ENCODE peak calls at places on chromosomes 7 and 10, in five cellular contexts. F, N, I, K and Q are unnamed samples.

GRCh38 chr7:116630357-116630756 is 41.6 kb upstream of the MET start:
- DNase-seq in F (peak; percentile 44), N (no peak), I (no peak), K (no peak), Q (no peak)

GRCh38 chr7:28483112-28483511 is 70.8 kb downstream of the CREB5 start:
- DNase-seq in F (no peak), N (no peak), I (no peak), K (no peak), Q (no peak)

GRCh38 chr7:28181921-28182517 is 1.4 kb upstream of the JAZF1 start:
- DNase-seq in F (no peak), N (no peak), I (no peak), K (peak; percentile 21), Q (no peak)

GRCh38 chr10:6014241-6014761 is 37.0 kb upstream of the IL15RA start:
- DNase-seq in F (peak; percentile 32), N (peak; percentile 58), I (no peak), K (peak; percentile 52), Q (peak; percentile 84)

GRCh38 chr10:52486840-52487611 is 172.9 kb downstream of the DKK1 start:
- DNase-seq in F (peak; percentile 90), N (peak; percentile 11), I (no peak), K (no peak), Q (no peak)

GRCh38 chr7:109763611-109764010 is 1193.9 kb downstream of the DNAJB9 start:
- DNase-seq in F (no peak), N (no peak), I (no peak), K (no peak), Q (no peak)

GRCh38 chr7:147756290-147756689 is 834.3 kb upstream of the C7orf33 start:
- DNase-seq in F (no peak), N (no peak), I (no peak), K (no peak), Q (no peak)

GRCh38 chr7:159091041-159091440 is 53.6 kb downstream of the VIPR2 start:
- DNase-seq in F (no peak), N (no peak), I (no peak), K (no peak), Q (no peak)

GRCh38 chr7:5396542-5396941 is 27.1 kb downstream of the TNRC18 start:
- DNase-seq in F (peak; percentile 59), N (no peak), I (no peak), K (peak; percentile 52), Q (no peak)

GRCh38 chr10:1187855-1188555 is 131.8 kb downstream of the WDR37 start:
- DNase-seq in F (no peak), N (no peak), I (no peak), K (no peak), Q (no peak)

GRCh38 chr7:50837965-50838364 is 55.3 kb upstream of the GRB10 start:
- DNase-seq in F (peak; percentile 69), N (no peak), I (no peak), K (no peak), Q (no peak)

GRCh38 chr7:21318190-21318915 is 109.5 kb upstream of the SP4 start:
- DNase-seq in F (peak; percentile 40), N (no peak), I (no peak), K (no peak), Q (no peak)

GRCh38 chr7:135833642-135834041 is 85.0 kb upstream of the FAM180A start:
- DNase-seq in F (no peak), N (no peak), I (no peak), K (no peak), Q (no peak)

GRCh38 chr10:17512341-17513001 is 58.1 kb upstream of the ST8SIA6 start:
- DNase-seq in F (peak; percentile 96), N (peak; percentile 58), I (no peak), K (no peak), Q (peak; percentile 49)

GRCh38 chr10:76282122-76283030 is 851.0 kb downstream of the LRMDA start:
- DNase-seq in F (no peak), N (peak; percentile 27), I (no peak), K (no peak), Q (no peak)

GRCh38 chr7:157019718-157020451 is 9.4 kb upstream of the MNX1 start:
- DNase-seq in F (no peak), N (peak; percentile 3), I (no peak), K (no peak), Q (no peak)

GRCh38 chr10:3660753-3661152 is 124.3 kb downstream of the KLF6 start:
- DNase-seq in F (no peak), N (no peak), I (no peak), K (no peak), Q (no peak)

GRCh38 chr10:57948796-57949195 is 318.9 kb downstream of the IPMK start:
- DNase-seq in F (no peak), N (no peak), I (no peak), K (no peak), Q (no peak)

GRCh38 chr7:45221266-45221665 is 63.7 kb downstream of the RAMP3 start:
- DNase-seq in F (no peak), N (no peak), I (no peak), K (no peak), Q (no peak)

GRCh38 chr10:60898372-60898771 is 45.6 kb downstream of the RHOBTB1 start:
- DNase-seq in F (no peak), N (no peak), I (no peak), K (no peak), Q (no peak)

GRCh38 chr10:68073631-68074403 is 1.3 kb downstream of the HERC4 start:
- DNase-seq in F (peak; percentile 25), N (peak; percentile 11), I (no peak), K (no peak), Q (no peak)

GRCh38 chr10:122019414-122019975 is 30.5 kb downstream of the TACC2 start:
- DNase-seq in F (peak; percentile 81), N (peak; percentile 80), I (no peak), K (no peak), Q (no peak)

GRCh38 chr10:12314836-12315235 is 34.5 kb upstream of the CAMK1D start:
- DNase-seq in F (no peak), N (no peak), I (no peak), K (no peak), Q (no peak)

GRCh38 chr10:82887488-82887887 is 1012.5 kb downstream of the NRG3 start:
- DNase-seq in F (no peak), N (no peak), I (no peak), K (no peak), Q (no peak)

GRCh38 chr7:66050990-66051424 is 24.6 kb upstream of the ASL start:
- DNase-seq in F (peak; percentile 95), N (peak; percentile 74), I (peak; percentile 45), K (no peak), Q (no peak)

GRCh38 chr10:12482586-12482985 is 133.2 kb downstream of the CAMK1D start:
- DNase-seq in F (no peak), N (no peak), I (no peak), K (no peak), Q (no peak)

GRCh38 chr10:114276066-114276465 is 37.0 kb downstream of the VWA2 start:
- DNase-seq in F (no peak), N (no peak), I (no peak), K (no peak), Q (peak; percentile 32)

GRCh38 chr10:113073549-113074189 is 123.6 kb downstream of the TCF7L2 start:
- DNase-seq in F (no peak), N (peak; percentile 91), I (no peak), K (no peak), Q (peak; percentile 85)